ENCODE peak calls at places on chromosomes 3 and 15, in six cellular contexts. One of them, this sample, is unnamed.

GRCh38 chr3:111714305-111714704 is 119.2 kb upstream of the ZBED2 start:
- DNase-seq in tibial artery: no peak
- DNase-seq in fibroblast of villous mesenchyme: no peak
- DNase-seq in breast epithelium: no peak
- DNase-seq in AG04449: no peak
- DNase-seq in fibroblast of mammary gland: peak; percentile 40
- DNase-seq in this sample: no peak

GRCh38 chr15:47185222-47185800 is 532.0 kb upstream of the SEMA6D start:
- DNase-seq in fibroblast of villous mesenchyme: no peak
- DNase-seq in fibroblast of mammary gland: no peak
- DNase-seq in tibial artery: no peak
- DNase-seq in AG04449: no peak
- DNase-seq in breast epithelium: no peak
- DNase-seq in this sample: no peak

GRCh38 chr3:27195059-27195458 is 174.1 kb downstream of the NEK10 start:
- DNase-seq in AG04449: no peak
- DNase-seq in breast epithelium: no peak
- DNase-seq in tibial artery: no peak
- DNase-seq in fibroblast of mammary gland: peak; percentile 56
- DNase-seq in fibroblast of villous mesenchyme: peak; percentile 7
- DNase-seq in this sample: no peak

GRCh38 chr3:128447561-128448013 is 19.1 kb downstream of the DNAJB8 start:
- DNase-seq in fibroblast of villous mesenchyme: no peak
- DNase-seq in breast epithelium: no peak
- DNase-seq in tibial artery: no peak
- DNase-seq in fibroblast of mammary gland: no peak
- DNase-seq in AG04449: no peak
- DNase-seq in this sample: no peak

GRCh38 chr15:26891448-26891881 is 24.6 kb downstream of the GABRA5 start:
- DNase-seq in fibroblast of villous mesenchyme: peak; percentile 29
- DNase-seq in fibroblast of mammary gland: peak; percentile 56
- DNase-seq in breast epithelium: peak; percentile 75
- DNase-seq in tibial artery: no peak
- DNase-seq in AG04449: no peak
- DNase-seq in this sample: peak; percentile 60

GRCh38 chr3:124297062-124297980 is 305.4 kb upstream of the ROPN1 start:
- DNase-seq in fibroblast of mammary gland: no peak
- DNase-seq in tibial artery: no peak
- DNase-seq in AG04449: no peak
- DNase-seq in fibroblast of villous mesenchyme: no peak
- DNase-seq in breast epithelium: no peak
- DNase-seq in this sample: no peak

GRCh38 chr3:153273767-153274443 is 111.9 kb downstream of the RAP2B start:
- DNase-seq in breast epithelium: no peak
- DNase-seq in AG04449: no peak
- DNase-seq in tibial artery: no peak
- DNase-seq in fibroblast of villous mesenchyme: peak; percentile 15
- DNase-seq in fibroblast of mammary gland: peak; percentile 74
- DNase-seq in this sample: no peak

GRCh38 chr15:38868326-38869114 is 303.9 kb upstream of the RASGRP1 start:
- DNase-seq in tibial artery: peak; percentile 80
- DNase-seq in fibroblast of villous mesenchyme: peak; percentile 91
- DNase-seq in AG04449: peak; percentile 74
- DNase-seq in fibroblast of mammary gland: peak; percentile 99
- DNase-seq in breast epithelium: no peak
- DNase-seq in this sample: peak; percentile 36

GRCh38 chr3:150917941-150918340 is 12.7 kb upstream of the MINDY4B start:
- DNase-seq in fibroblast of villous mesenchyme: no peak
- DNase-seq in breast epithelium: no peak
- DNase-seq in AG04449: no peak
- DNase-seq in tibial artery: no peak
- DNase-seq in fibroblast of mammary gland: no peak
- DNase-seq in this sample: no peak

GRCh38 chr3:64741344-64741743 is 53.5 kb upstream of the ADAMTS9 start:
- DNase-seq in tibial artery: peak; percentile 84
- DNase-seq in breast epithelium: no peak
- DNase-seq in fibroblast of mammary gland: peak; percentile 67
- DNase-seq in AG04449: no peak
- DNase-seq in fibroblast of villous mesenchyme: peak; percentile 79
- DNase-seq in this sample: no peak

GRCh38 chr3:114595521-114596028 is 301.7 kb downstream of the TIGIT start:
- DNase-seq in tibial artery: no peak
- DNase-seq in AG04449: no peak
- DNase-seq in breast epithelium: no peak
- DNase-seq in fibroblast of villous mesenchyme: no peak
- DNase-seq in fibroblast of mammary gland: no peak
- DNase-seq in this sample: no peak

GRCh38 chr3:113157408-113157980 is 53.9 kb upstream of the BOC start:
- DNase-seq in breast epithelium: no peak
- DNase-seq in fibroblast of mammary gland: peak; percentile 74
- DNase-seq in tibial artery: peak; percentile 76
- DNase-seq in AG04449: no peak
- DNase-seq in fibroblast of villous mesenchyme: peak; percentile 44
- DNase-seq in this sample: no peak

GRCh38 chr3:65595222-65595996 is 443.3 kb downstream of the MAGI1 start:
- DNase-seq in tibial artery: no peak
- DNase-seq in fibroblast of mammary gland: no peak
- DNase-seq in AG04449: no peak
- DNase-seq in breast epithelium: no peak
- DNase-seq in fibroblast of villous mesenchyme: no peak
- DNase-seq in this sample: no peak

GRCh38 chr3:178736300-178736699 is 200.1 kb downstream of the KCNMB2 start:
- DNase-seq in fibroblast of villous mesenchyme: no peak
- DNase-seq in breast epithelium: no peak
- DNase-seq in fibroblast of mammary gland: no peak
- DNase-seq in AG04449: no peak
- DNase-seq in tibial artery: no peak
- DNase-seq in this sample: peak; percentile 53

GRCh38 chr3:32614956-32615355 is 44.3 kb upstream of the DYNC1LI1 start:
- DNase-seq in fibroblast of mammary gland: peak; percentile 70
- DNase-seq in tibial artery: no peak
- DNase-seq in AG04449: peak; percentile 7
- DNase-seq in breast epithelium: no peak
- DNase-seq in fibroblast of villous mesenchyme: peak; percentile 33
- DNase-seq in this sample: no peak

GRCh38 chr3:48747015-48747615 is 30.1 kb upstream of the IP6K2 start:
- DNase-seq in AG04449: no peak
- DNase-seq in fibroblast of mammary gland: no peak
- DNase-seq in fibroblast of villous mesenchyme: no peak
- DNase-seq in breast epithelium: no peak
- DNase-seq in tibial artery: no peak
- DNase-seq in this sample: no peak

GRCh38 chr3:32480596-32480995 is 22.1 kb downstream of the CMTM6 start:
- DNase-seq in tibial artery: no peak
- DNase-seq in fibroblast of villous mesenchyme: no peak
- DNase-seq in fibroblast of mammary gland: no peak
- DNase-seq in AG04449: no peak
- DNase-seq in breast epithelium: no peak
- DNase-seq in this sample: no peak

GRCh38 chr3:115658337-115659181 is 35.2 kb downstream of the GAP43 start:
- DNase-seq in AG04449: no peak
- DNase-seq in breast epithelium: peak; percentile 58
- DNase-seq in tibial artery: peak; percentile 90
- DNase-seq in fibroblast of villous mesenchyme: peak; percentile 77
- DNase-seq in fibroblast of mammary gland: peak; percentile 84
- DNase-seq in this sample: peak; percentile 56

GRCh38 chr3:190323241-190323617 is 983 bp upstream of the CLDN1 start:
- DNase-seq in AG04449: no peak
- DNase-seq in tibial artery: no peak
- DNase-seq in fibroblast of villous mesenchyme: peak; percentile 24
- DNase-seq in fibroblast of mammary gland: peak; percentile 24
- DNase-seq in breast epithelium: no peak
- DNase-seq in this sample: peak; percentile 38

GRCh38 chr3:139309880-139310279 is 33.9 kb upstream of the MRPS22 start:
- DNase-seq in fibroblast of mammary gland: peak; percentile 88
- DNase-seq in tibial artery: no peak
- DNase-seq in fibroblast of villous mesenchyme: peak; percentile 73
- DNase-seq in AG04449: no peak
- DNase-seq in breast epithelium: no peak
- DNase-seq in this sample: no peak

GRCh38 chr3:13783556-13783955 is 96.3 kb downstream of the WNT7A start:
- DNase-seq in fibroblast of mammary gland: no peak
- DNase-seq in fibroblast of villous mesenchyme: no peak
- DNase-seq in breast epithelium: peak; percentile 7
- DNase-seq in AG04449: no peak
- DNase-seq in tibial artery: no peak
- DNase-seq in this sample: no peak

GRCh38 chr3:64586977-64587376 is 100.8 kb downstream of the ADAMTS9 start:
- DNase-seq in AG04449: no peak
- DNase-seq in fibroblast of mammary gland: no peak
- DNase-seq in tibial artery: no peak
- DNase-seq in fibroblast of villous mesenchyme: no peak
- DNase-seq in breast epithelium: no peak
- DNase-seq in this sample: no peak

GRCh38 chr15:74788716-74789151 is 6.9 kb downstream of the CSK start:
- DNase-seq in fibroblast of mammary gland: no peak
- DNase-seq in fibroblast of villous mesenchyme: no peak
- DNase-seq in breast epithelium: no peak
- DNase-seq in tibial artery: no peak
- DNase-seq in AG04449: no peak
- DNase-seq in this sample: no peak

GRCh38 chr15:67531379-67532059 is 10.6 kb downstream of the C15orf61 start:
- DNase-seq in fibroblast of mammary gland: peak; percentile 70
- DNase-seq in tibial artery: no peak
- DNase-seq in fibroblast of villous mesenchyme: peak; percentile 26
- DNase-seq in breast epithelium: no peak
- DNase-seq in AG04449: no peak
- DNase-seq in this sample: no peak

GRCh38 chr3:128253150-128253549 is 99.9 kb downstream of the EEFSEC start:
- DNase-seq in fibroblast of mammary gland: no peak
- DNase-seq in tibial artery: no peak
- DNase-seq in fibroblast of villous mesenchyme: no peak
- DNase-seq in AG04449: no peak
- DNase-seq in breast epithelium: no peak
- DNase-seq in this sample: no peak

DNA sequence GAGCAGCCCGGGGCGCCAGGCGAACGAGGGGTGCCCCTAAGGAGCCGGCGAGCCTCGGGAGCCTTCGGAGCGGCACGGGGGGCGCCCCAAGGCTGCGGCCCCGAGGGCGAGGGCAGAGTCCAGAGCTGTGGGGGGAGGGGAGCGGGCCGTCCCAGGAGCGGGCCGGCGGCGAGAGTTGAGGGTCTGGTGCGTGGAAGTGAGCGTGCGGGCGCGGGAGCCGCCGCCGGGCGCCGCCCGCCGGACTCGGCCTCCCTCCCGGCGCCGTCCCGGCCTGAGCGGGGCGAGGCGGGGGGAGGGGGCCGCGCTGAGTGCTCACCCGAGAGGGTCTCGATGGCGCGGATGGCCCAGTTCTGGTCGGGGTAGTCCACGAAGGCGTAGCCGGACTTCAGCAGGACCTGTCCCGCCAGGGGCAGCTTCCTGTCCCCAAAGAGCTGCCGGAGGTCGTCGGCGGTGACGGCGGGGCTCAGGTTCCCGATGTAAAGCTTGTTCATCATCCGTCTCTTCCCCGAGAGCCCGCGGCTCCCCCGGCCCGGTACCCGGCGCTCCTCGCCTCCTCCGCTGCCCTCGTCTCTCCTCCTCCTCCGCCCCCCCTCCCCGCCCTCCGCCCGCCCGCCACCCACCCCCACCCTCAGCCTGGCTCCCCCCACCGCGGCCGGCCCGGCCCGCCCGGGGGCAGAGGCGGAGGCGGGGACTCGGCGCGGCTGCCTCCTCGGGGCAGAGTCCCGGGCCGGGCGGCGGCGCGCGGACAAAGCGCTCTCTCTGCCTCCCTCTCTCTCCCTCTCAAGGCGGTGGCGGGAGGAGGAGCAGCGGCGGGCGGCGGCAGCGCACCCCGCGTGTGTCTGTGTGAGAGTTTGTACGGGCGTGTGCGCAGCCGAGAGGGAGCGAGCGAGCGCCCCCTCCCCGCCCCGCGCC is at the start of gene IGF2BP2:
- DNase-seq in fibroblast of mammary gland: peak; percentile 68
- DNase-seq in AG04449: no peak
- DNase-seq in fibroblast of villous mesenchyme: peak; percentile 87
- DNase-seq in breast epithelium: peak; percentile 54
- DNase-seq in tibial artery: peak; percentile 66
- DNase-seq in this sample: peak; percentile 78
- TF ChIP-seq CTCF in fibroblast of mammary gland: no peak
- TF ChIP-seq CTCF in AG04449: peak; percentile 33
- TF ChIP-seq CTCF in fibroblast of villous mesenchyme: peak; percentile 7
- TF ChIP-seq CTCF in breast epithelium: no peak
- TF ChIP-seq CTCF in tibial artery: no peak
- TF ChIP-seq CTCF in this sample: no peak

GRCh38 chr15:29612096-29612495 is 210.2 kb downstream of the TJP1 start:
- DNase-seq in tibial artery: no peak
- DNase-seq in fibroblast of villous mesenchyme: peak; percentile 77
- DNase-seq in fibroblast of mammary gland: peak; percentile 67
- DNase-seq in breast epithelium: no peak
- DNase-seq in AG04449: peak; percentile 87
- DNase-seq in this sample: no peak

GRCh38 chr15:29615791-29616190 is 206.5 kb downstream of the TJP1 start:
- DNase-seq in fibroblast of mammary gland: no peak
- DNase-seq in breast epithelium: no peak
- DNase-seq in fibroblast of villous mesenchyme: no peak
- DNase-seq in AG04449: no peak
- DNase-seq in tibial artery: no peak
- DNase-seq in this sample: no peak

GRCh38 chr15:29616512-29616911 is 205.8 kb downstream of the TJP1 start:
- DNase-seq in tibial artery: no peak
- DNase-seq in AG04449: no peak
- DNase-seq in fibroblast of villous mesenchyme: no peak
- DNase-seq in breast epithelium: no peak
- DNase-seq in fibroblast of mammary gland: no peak
- DNase-seq in this sample: no peak

GRCh38 chr15:29612701-29613100 is 209.6 kb downstream of the TJP1 start:
- DNase-seq in fibroblast of villous mesenchyme: peak; percentile 32
- DNase-seq in breast epithelium: no peak
- DNase-seq in AG04449: no peak
- DNase-seq in fibroblast of mammary gland: no peak
- DNase-seq in tibial artery: no peak
- DNase-seq in this sample: no peak

GRCh38 chr15:29613951-29614382 is 208.3 kb downstream of the TJP1 start:
- DNase-seq in fibroblast of mammary gland: no peak
- DNase-seq in breast epithelium: no peak
- DNase-seq in fibroblast of villous mesenchyme: peak; percentile 13
- DNase-seq in tibial artery: no peak
- DNase-seq in AG04449: no peak
- DNase-seq in this sample: no peak
- TF ChIP-seq CTCF in fibroblast of mammary gland: no peak
- TF ChIP-seq CTCF in breast epithelium: no peak
- TF ChIP-seq CTCF in fibroblast of villous mesenchyme: peak; percentile 28
- TF ChIP-seq CTCF in tibial artery: no peak
- TF ChIP-seq CTCF in AG04449: no peak
- TF ChIP-seq CTCF in this sample: no peak

DNA sequence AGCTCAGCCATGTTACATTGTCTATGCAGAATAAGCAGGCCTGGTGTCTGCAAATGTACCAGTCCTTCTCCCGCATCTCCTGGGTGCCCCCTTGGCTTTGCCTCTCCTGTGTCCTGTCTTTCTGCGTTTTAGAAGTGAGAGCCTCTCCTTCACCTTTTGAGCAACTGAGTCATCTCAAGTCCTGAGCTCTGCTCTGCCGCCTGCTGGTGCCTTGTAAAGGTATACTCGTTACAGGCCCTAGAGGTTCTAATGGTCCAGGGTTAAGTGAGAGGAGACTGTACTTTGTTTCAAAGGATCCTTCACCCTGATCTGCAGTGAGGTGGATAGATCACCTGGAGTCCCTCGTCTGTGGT is 12.6 kb downstream of the GHRL start:
- DNase-seq in tibial artery: peak; percentile 48
- DNase-seq in breast epithelium: no peak
- DNase-seq in fibroblast of villous mesenchyme: no peak
- DNase-seq in AG04449: no peak
- DNase-seq in fibroblast of mammary gland: no peak
- DNase-seq in this sample: no peak
- TF ChIP-seq CTCF in tibial artery: no peak
- TF ChIP-seq CTCF in breast epithelium: no peak
- TF ChIP-seq CTCF in fibroblast of villous mesenchyme: peak; percentile 15
- TF ChIP-seq CTCF in AG04449: no peak
- TF ChIP-seq CTCF in fibroblast of mammary gland: peak; percentile 8
- TF ChIP-seq CTCF in this sample: no peak

GRCh38 chr3:181694805-181695660 is 16.7 kb upstream of the SOX2 start:
- DNase-seq in AG04449: no peak
- DNase-seq in fibroblast of mammary gland: peak; percentile 30
- DNase-seq in breast epithelium: peak; percentile 72
- DNase-seq in fibroblast of villous mesenchyme: no peak
- DNase-seq in tibial artery: no peak
- DNase-seq in this sample: peak; percentile 47
- TF ChIP-seq CTCF in AG04449: no peak
- TF ChIP-seq CTCF in fibroblast of mammary gland: no peak
- TF ChIP-seq CTCF in breast epithelium: peak; percentile 16
- TF ChIP-seq CTCF in fibroblast of villous mesenchyme: no peak
- TF ChIP-seq CTCF in tibial artery: peak; percentile 10
- TF ChIP-seq CTCF in this sample: no peak

This sample was measured in stomach.